ENCODE peak calls at places on chromosome 22, in seven cellular contexts. One of them, this sample, is unnamed.

GRCh38 chr22:40276877-40277823 is 69.2 kb upstream of the ADSL start:
- DNase-seq in K562: no peak
- DNase-seq in GM12878: no peak
- DNase-seq in A549: no peak
- DNase-seq in HL-60: no peak
- DNase-seq in HepG2: no peak
- DNase-seq in SK-N-SH: no peak
- DNase-seq in this sample: no peak

GRCh38 chr22:19884161-19884953 is 29.7 kb upstream of the GNB1L start:
- DNase-seq in K562: no peak
- DNase-seq in GM12878: no peak
- DNase-seq in A549: no peak
- DNase-seq in HL-60: no peak
- DNase-seq in HepG2: no peak
- DNase-seq in SK-N-SH: peak
- DNase-seq in this sample: no peak

GRCh38 chr22:40889116-40889515 is 27.2 kb upstream of the DNAJB7 start:
- DNase-seq in K562: no peak
- DNase-seq in GM12878: no peak
- DNase-seq in A549: no peak
- DNase-seq in HL-60: no peak
- DNase-seq in HepG2: no peak
- DNase-seq in SK-N-SH: no peak
- DNase-seq in this sample: no peak

GRCh38 chr22:27636716-27637503 is 164.6 kb downstream of the MN1 start:
- DNase-seq in K562: no peak
- DNase-seq in GM12878: no peak
- DNase-seq in A549: no peak
- DNase-seq in HL-60: no peak
- DNase-seq in HepG2: no peak
- DNase-seq in SK-N-SH: no peak
- DNase-seq in this sample: no peak

GRCh38 chr22:48919187-48919590 is 908.5 kb downstream of the BRD1 start:
- DNase-seq in K562: no peak
- DNase-seq in GM12878: no peak
- DNase-seq in A549: no peak
- DNase-seq in HL-60: no peak
- DNase-seq in HepG2: no peak
- DNase-seq in SK-N-SH: no peak
- DNase-seq in this sample: no peak

GRCh38 chr22:35614404-35614803 is 2.7 kb downstream of the MB start:
- DNase-seq in K562: no peak
- DNase-seq in GM12878: no peak
- DNase-seq in A549: no peak
- DNase-seq in HL-60: no peak
- DNase-seq in HepG2: no peak
- DNase-seq in SK-N-SH: no peak
- DNase-seq in this sample: no peak

GRCh38 chr22:36374603-36375024 is 13.2 kb downstream of the MYH9 start:
- DNase-seq in K562: no peak
- DNase-seq in GM12878: no peak
- DNase-seq in A549: peak
- DNase-seq in HL-60: peak
- DNase-seq in HepG2: no peak
- DNase-seq in SK-N-SH: no peak
- DNase-seq in this sample: no peak

GRCh38 chr22:20520093-20520511 is 12.7 kb downstream of the MED15 start:
- DNase-seq in K562: no peak
- DNase-seq in GM12878: no peak
- DNase-seq in A549: no peak
- DNase-seq in HL-60: no peak
- DNase-seq in HepG2: no peak
- DNase-seq in SK-N-SH: no peak
- DNase-seq in this sample: no peak

GRCh38 chr22:46553189-46553588 is 15.8 kb upstream of the CELSR1 start:
- DNase-seq in K562: no peak
- DNase-seq in GM12878: no peak
- DNase-seq in A549: no peak
- DNase-seq in HL-60: no peak
- DNase-seq in HepG2: no peak
- DNase-seq in SK-N-SH: no peak
- DNase-seq in this sample: no peak

GRCh38 chr22:36327922-36328551 is 59.7 kb downstream of the MYH9 start:
- DNase-seq in K562: no peak
- DNase-seq in GM12878: no peak
- DNase-seq in A549: no peak
- DNase-seq in HL-60: no peak
- DNase-seq in HepG2: no peak
- DNase-seq in SK-N-SH: no peak
- DNase-seq in this sample: no peak

GRCh38 chr22:42383851-42384417 is 48.3 kb downstream of the NFAM1 start:
- DNase-seq in K562: no peak
- DNase-seq in GM12878: no peak
- DNase-seq in A549: no peak
- DNase-seq in HL-60: no peak
- DNase-seq in HepG2: no peak
- DNase-seq in SK-N-SH: no peak
- DNase-seq in this sample: no peak

GRCh38 chr22:49756656-49757055 is 71.0 kb downstream of the BRD1 start:
- DNase-seq in K562: no peak
- DNase-seq in GM12878: no peak
- DNase-seq in A549: no peak
- DNase-seq in HL-60: no peak
- DNase-seq in HepG2: no peak
- DNase-seq in SK-N-SH: no peak
- DNase-seq in this sample: no peak

GRCh38 chr22:33654173-33654890 is 265.9 kb downstream of the LARGE1 start:
- DNase-seq in K562: no peak
- DNase-seq in GM12878: no peak
- DNase-seq in A549: no peak
- DNase-seq in HL-60: no peak
- DNase-seq in HepG2: no peak
- DNase-seq in SK-N-SH: no peak
- DNase-seq in this sample: peak

GRCh38 chr22:39820266-39820665 is 73.3 kb downstream of the ENTHD1 start:
- DNase-seq in K562: peak
- DNase-seq in GM12878: no peak
- DNase-seq in A549: peak
- DNase-seq in HL-60: no peak
- DNase-seq in HepG2: no peak
- DNase-seq in SK-N-SH: no peak
- DNase-seq in this sample: no peak

GRCh38 chr22:35950262-35950661 is 78.4 kb downstream of the RBFOX2 start:
- DNase-seq in K562: no peak
- DNase-seq in GM12878: no peak
- DNase-seq in A549: peak
- DNase-seq in HL-60: no peak
- DNase-seq in HepG2: no peak
- DNase-seq in SK-N-SH: no peak
- DNase-seq in this sample: peak

GRCh38 chr22:42283288-42284229 is 13.1 kb upstream of the TCF20 start:
- DNase-seq in K562: no peak
- DNase-seq in GM12878: no peak
- DNase-seq in A549: no peak
- DNase-seq in HL-60: no peak
- DNase-seq in HepG2: no peak
- DNase-seq in SK-N-SH: peak
- DNase-seq in this sample: no peak

GRCh38 chr22:46763051-46763705 is 728 bp downstream of the TBC1D22A start:
- DNase-seq in K562: peak
- DNase-seq in GM12878: no peak
- DNase-seq in A549: no peak
- DNase-seq in HL-60: peak
- DNase-seq in HepG2: no peak
- DNase-seq in SK-N-SH: peak
- DNase-seq in this sample: peak

GRCh38 chr22:27318516-27318915 is 483.0 kb downstream of the MN1 start:
- DNase-seq in K562: peak
- DNase-seq in GM12878: no peak
- DNase-seq in A549: no peak
- DNase-seq in HL-60: no peak
- DNase-seq in HepG2: no peak
- DNase-seq in SK-N-SH: no peak
- DNase-seq in this sample: peak

GRCh38 chr22:39565414-39565944 is 5.1 kb upstream of the CACNA1I start:
- DNase-seq in K562: no peak
- DNase-seq in GM12878: no peak
- DNase-seq in A549: no peak
- DNase-seq in HL-60: no peak
- DNase-seq in HepG2: no peak
- DNase-seq in SK-N-SH: no peak
- DNase-seq in this sample: no peak

GRCh38 chr22:19888131-19888746 is 33.6 kb upstream of the GNB1L start:
- DNase-seq in K562: no peak
- DNase-seq in GM12878: no peak
- DNase-seq in A549: no peak
- DNase-seq in HL-60: no peak
- DNase-seq in HepG2: no peak
- DNase-seq in SK-N-SH: no peak
- DNase-seq in this sample: no peak

DNA sequence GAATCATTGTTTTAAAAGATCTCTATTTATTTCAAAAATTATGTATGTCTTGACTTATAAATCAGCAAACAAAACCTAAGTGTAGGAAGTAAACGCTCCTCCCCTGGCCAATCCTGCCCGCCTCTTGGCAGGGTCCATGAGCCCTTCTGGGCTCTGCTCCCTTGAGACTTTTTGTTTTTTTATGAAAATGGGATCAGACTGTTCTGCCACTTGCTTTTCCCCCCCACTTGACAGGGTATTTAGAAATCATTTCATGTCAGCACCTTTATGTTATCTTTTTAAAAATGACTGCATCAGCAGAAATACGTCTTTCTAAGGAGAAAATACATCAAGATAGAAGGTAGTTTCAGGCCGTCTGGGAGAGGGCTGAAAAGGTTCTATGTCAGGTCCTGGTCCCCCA is 35.6 kb downstream of the FBLN1 start:
- DNase-seq in K562: no peak
- DNase-seq in GM12878: no peak
- DNase-seq in A549: no peak
- DNase-seq in HL-60: no peak
- DNase-seq in HepG2: no peak
- DNase-seq in SK-N-SH: no peak
- DNase-seq in this sample: no peak
- TF ChIP-seq REST in K562: no peak
- TF ChIP-seq REST in GM12878: no peak
- TF ChIP-seq REST in A549: no peak
- TF ChIP-seq REST in HL-60: no peak
- TF ChIP-seq REST in HepG2: no peak
- TF ChIP-seq REST in SK-N-SH: no peak
- TF ChIP-seq REST in this sample: no peak

DNA sequence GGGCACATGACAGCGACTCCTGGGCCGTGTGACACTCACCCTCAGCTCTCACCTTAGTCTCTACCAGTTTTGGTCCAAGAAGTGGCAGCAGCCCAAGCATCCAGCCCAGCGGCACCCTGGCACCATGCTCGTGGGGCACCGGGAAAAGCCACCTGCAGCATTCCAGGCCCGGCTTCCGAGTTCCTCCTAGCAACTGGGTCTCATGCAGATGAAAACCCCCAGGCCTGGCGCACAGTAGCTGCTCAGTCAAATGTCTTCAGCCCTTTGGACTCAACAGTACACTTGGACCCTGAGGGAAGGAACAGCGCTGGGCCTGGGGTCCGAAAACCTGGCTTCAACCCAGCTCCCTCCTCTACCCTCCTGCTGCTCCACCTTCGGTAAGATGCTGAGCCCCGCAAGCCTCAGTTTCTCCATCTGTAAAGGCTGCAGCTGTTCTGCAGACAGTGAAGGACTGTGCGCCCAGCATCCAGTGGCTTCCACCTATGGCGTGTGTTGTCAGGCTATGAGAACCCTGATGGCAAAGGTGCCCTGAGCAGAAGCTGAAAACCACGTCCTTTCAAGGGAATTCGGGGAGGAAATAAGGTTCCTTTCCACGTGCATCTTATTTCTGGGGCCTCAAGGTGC is 66.0 kb downstream of the PHF21B start:
- DNase-seq in K562: no peak
- DNase-seq in GM12878: no peak
- DNase-seq in A549: no peak
- DNase-seq in HL-60: no peak
- DNase-seq in HepG2: no peak
- DNase-seq in SK-N-SH: no peak
- DNase-seq in this sample: no peak
- TF ChIP-seq REST in K562: no peak
- TF ChIP-seq REST in GM12878: no peak
- TF ChIP-seq REST in A549: no peak
- TF ChIP-seq REST in HL-60: no peak
- TF ChIP-seq REST in HepG2: no peak
- TF ChIP-seq REST in SK-N-SH: no peak
- TF ChIP-seq REST in this sample: no peak

GRCh38 chr22:37865510-37865909 is 16.3 kb downstream of the EIF3L start:
- DNase-seq in K562: no peak
- DNase-seq in GM12878: no peak
- DNase-seq in A549: no peak
- DNase-seq in HL-60: no peak
- DNase-seq in HepG2: no peak
- DNase-seq in SK-N-SH: no peak
- DNase-seq in this sample: no peak

GRCh38 chr22:37860796-37861421 is 11.7 kb downstream of the EIF3L start:
- DNase-seq in K562: no peak
- DNase-seq in GM12878: no peak
- DNase-seq in A549: no peak
- DNase-seq in HL-60: no peak
- DNase-seq in HepG2: no peak
- DNase-seq in SK-N-SH: no peak
- DNase-seq in this sample: no peak

DNA sequence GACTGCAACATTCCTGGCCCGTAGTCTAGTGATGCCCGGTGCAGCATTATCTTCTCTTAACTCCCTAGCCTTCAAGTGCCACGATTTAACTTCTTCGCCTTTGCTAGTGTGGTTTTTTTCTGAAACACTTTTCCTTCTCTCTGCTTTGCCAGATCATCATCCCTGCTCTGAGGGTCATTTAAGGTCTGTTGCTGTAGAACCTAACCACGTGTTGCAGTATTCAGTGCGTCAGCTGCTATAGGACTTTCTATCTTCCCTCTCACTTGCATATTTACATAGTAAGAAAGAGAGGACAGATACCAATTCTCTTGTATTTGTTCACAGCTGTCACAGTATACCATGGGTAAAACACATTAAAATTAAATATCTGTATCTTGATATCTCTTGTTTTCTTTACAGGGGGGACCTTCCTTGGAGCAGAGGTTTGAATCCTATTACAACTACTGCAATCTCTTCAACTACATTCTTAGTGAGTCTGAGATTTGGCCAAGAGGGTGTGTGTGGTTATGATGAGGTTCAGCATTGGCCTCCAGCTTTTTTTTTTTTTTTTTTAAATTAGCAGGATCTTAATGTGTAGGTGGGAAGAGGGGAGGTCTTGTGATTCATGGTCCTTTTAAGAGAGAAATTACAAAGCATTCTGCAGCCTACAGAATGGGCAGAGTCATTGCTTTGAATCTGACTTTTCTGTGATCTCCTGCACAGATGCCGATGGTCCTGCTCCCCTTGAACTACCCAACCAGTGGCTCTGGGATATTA is 13.5 kb downstream of the EIF3L start:
- DNase-seq in K562: no peak
- DNase-seq in GM12878: no peak
- DNase-seq in A549: no peak
- DNase-seq in HL-60: no peak
- DNase-seq in HepG2: peak
- DNase-seq in SK-N-SH: no peak
- DNase-seq in this sample: no peak
- TF ChIP-seq REST in K562: no peak
- TF ChIP-seq REST in GM12878: no peak
- TF ChIP-seq REST in A549: no peak
- TF ChIP-seq REST in HL-60: no peak
- TF ChIP-seq REST in HepG2: no peak
- TF ChIP-seq REST in SK-N-SH: no peak
- TF ChIP-seq REST in this sample: no peak

GRCh38 chr22:30905696-30906341 is 62.8 kb downstream of the MORC2 start:
- DNase-seq in K562: no peak
- DNase-seq in GM12878: no peak
- DNase-seq in A549: no peak
- DNase-seq in HL-60: no peak
- DNase-seq in HepG2: no peak
- DNase-seq in SK-N-SH: no peak
- DNase-seq in this sample: peak
- TF ChIP-seq REST in K562: no peak
- TF ChIP-seq REST in GM12878: no peak
- TF ChIP-seq REST in A549: no peak
- TF ChIP-seq REST in HL-60: no peak
- TF ChIP-seq REST in HepG2: no peak
- TF ChIP-seq REST in SK-N-SH: no peak
- TF ChIP-seq REST in this sample: no peak